ENCODE peak calls at places on chromosomes 3 and 15, in five cellular contexts. A is CD8-positive, alpha-beta memory T cell; I is SK-N-SH; M is HCT116; F is fibroblast of pulmonary artery. B is an unnamed sample.
A peak's percentile ranks its signal among the peaks of the same experiment; 100 is the strongest.

GRCh38 chr3:114178770-114179368 is at the start of gene DRD3:
- DNase-seq in A (no peak), I (no peak), M (no peak), F (peak; percentile 70), B (peak; percentile 31)

GRCh38 chr15:83515171-83515570 is 68.0 kb downstream of the SH3GL3 start:
- DNase-seq in A (no peak), I (no peak), M (no peak), F (no peak), B (no peak)

GRCh38 chr3:156497326-156497725 is 57.6 kb downstream of the SSR3 start:
- DNase-seq in A (no peak), I (no peak), M (no peak), F (no peak), B (peak; percentile 61)

GRCh38 chr3:32544894-32545293 is 25.8 kb downstream of the DYNC1LI1 start:
- DNase-seq in A (no peak), I (no peak), M (no peak), F (peak; percentile 21), B (peak; percentile 16)

GRCh38 chr15:37095197-37095992 is 5.0 kb downstream of the MEIS2 start:
- DNase-seq in A (no peak), I (peak; percentile 41), M (no peak), F (no peak), B (no peak)

GRCh38 chr3:72829701-72830100 is 18.5 kb downstream of the SHQ1 start:
- DNase-seq in A (no peak), I (no peak), M (no peak), F (no peak), B (peak; percentile 82)

GRCh38 chr3:73280751-73281150 is 219.3 kb downstream of the EBLN2 start:
- DNase-seq in A (no peak), I (no peak), M (no peak), F (no peak), B (no peak)

GRCh38 chr15:31387483-31388118 is 61.0 kb downstream of the KLF13 start:
- DNase-seq in A (peak; percentile 70), I (peak; percentile 86), M (no peak), F (peak; percentile 32), B (peak; percentile 65)

GRCh38 chr3:13139471-13140065 is 66.3 kb upstream of the IQSEC1 start:
- DNase-seq in A (no peak), I (no peak), M (no peak), F (no peak), B (no peak)

GRCh38 chr3:117540583-117540982 is 831.0 kb downstream of the TUSC7 start:
- DNase-seq in A (no peak), I (no peak), M (no peak), F (no peak), B (no peak)

GRCh38 chr15:35305031-35305555 is 220.0 kb upstream of the NANOGP8 start:
- DNase-seq in A (no peak), I (no peak), M (no peak), F (no peak), B (peak; percentile 17)

GRCh38 chr3:73804204-73804603 is 179.5 kb upstream of the PDZRN3 start:
- DNase-seq in A (no peak), I (no peak), M (no peak), F (no peak), B (no peak)

GRCh38 chr15:100638177-100638730 is 35.9 kb downstream of the ASB7 start:
- DNase-seq in A (no peak), I (no peak), M (no peak), F (no peak), B (no peak)

GRCh38 chr3:155745795-155746550 is 1.1 kb upstream of the PLCH1 start:
- DNase-seq in A (no peak), I (peak; percentile 58), M (peak; percentile 45), F (no peak), B (no peak)

GRCh38 chr3:84836961-84837360 is 121.8 kb upstream of the CADM2 start:
- DNase-seq in A (no peak), I (no peak), M (no peak), F (no peak), B (no peak)

GRCh38 chr3:194286747-194287146 is 64.4 kb downstream of the CPN2 start:
- DNase-seq in A (no peak), I (no peak), M (no peak), F (no peak), B (no peak)

GRCh38 chr15:45084163-45084562 is 29.8 kb downstream of the DUOX2 start:
- DNase-seq in A (no peak), I (no peak), M (no peak), F (no peak), B (no peak)

GRCh38 chr3:179181993-179182551 is 33.9 kb downstream of the PIK3CA start:
- DNase-seq in A (no peak), I (no peak), M (no peak), F (peak; percentile 21), B (no peak)

GRCh38 chr3:155418426-155418825 is 124.9 kb upstream of the STRIT1 start:
- DNase-seq in A (no peak), I (peak; percentile 68), M (no peak), F (peak; percentile 10), B (no peak)

GRCh38 chr3:45693941-45694521 is 4.8 kb downstream of the SACM1L start:
- DNase-seq in A (peak; percentile 72), I (peak; percentile 34), M (no peak), F (no peak), B (no peak)

GRCh38 chr3:190773948-190774347 is 88.5 kb downstream of the GMNC start:
- DNase-seq in A (no peak), I (no peak), M (no peak), F (no peak), B (no peak)

GRCh38 chr3:141389703-141390102 is 21.4 kb downstream of the ZBTB38 start:
- DNase-seq in A (no peak), I (no peak), M (no peak), F (peak; percentile 63), B (no peak)

GRCh38 chr3:10487988-10488633 is 17.3 kb downstream of the ATP2B2 start:
- DNase-seq in A (no peak), I (no peak), M (no peak), F (no peak), B (no peak)

GRCh38 chr3:116863842-116864626 is 154.5 kb downstream of the TUSC7 start:
- DNase-seq in A (no peak), I (peak; percentile 21), M (no peak), F (peak; percentile 65), B (peak; percentile 23)

GRCh38 chr3:55692958-55693558 is 206.0 kb upstream of the WNT5A start:
- DNase-seq in A (no peak), I (peak; percentile 29), M (no peak), F (peak; percentile 4), B (peak; percentile 47)

GRCh38 chr3:46977811-46978195 is 1.3 kb upstream of the CCDC12 start:
- DNase-seq in A (no peak), I (no peak), M (no peak), F (no peak), B (no peak)

GRCh38 chr15:74642328-74642723 is 26.7 kb downstream of the CLK3 start:
- DNase-seq in A (no peak), I (no peak), M (no peak), F (no peak), B (no peak)

GRCh38 chr3:52210550-52211046 is 12.6 kb downstream of the ALAS1 start:
- DNase-seq in A (no peak), I (no peak), M (no peak), F (peak; percentile 87), B (peak; percentile 43)

GRCh38 chr15:41494190-41494921 is 682 bp downstream of the ITPKA start:
- DNase-seq in A (peak; percentile 59), I (peak; percentile 78), M (no peak), F (no peak), B (no peak)

GRCh38 chr3:26484140-26484539 is 138.4 kb upstream of the LRRC3B start:
- DNase-seq in A (no peak), I (peak; percentile 17), M (no peak), F (no peak), B (no peak)

GRCh38 chr15:62647195-62647865 is 395.2 kb upstream of the TPM1 start:
- DNase-seq in A (no peak), I (no peak), M (peak; percentile 92), F (peak; percentile 47), B (peak; percentile 87)

GRCh38 chr15:61364871-61365270 is 135.8 kb upstream of the RORA start:
- DNase-seq in A (no peak), I (no peak), M (no peak), F (no peak), B (no peak)
- H3K4me3 ChIP-seq in A (no peak overlapping the region), I (no peak overlapping the region), M (no peak overlapping the region), F (no peak overlapping the region), B (no peak overlapping the region)

GRCh38 chr3:186930143-186930638 is at the start of gene ST6GAL1:
- DNase-seq in A (peak; percentile 74), I (peak; percentile 90), M (peak; percentile 29), F (peak; percentile 82), B (no peak)

GRCh38 chr3:186930639-186931486 is 537 bp downstream of the ST6GAL1 start:
- DNase-seq in A (peak; percentile 80), I (peak; percentile 73), M (peak; percentile 42), F (peak; percentile 66), B (peak; percentile 12)

GRCh38 chr3:186929186-186929585 is 1.1 kb upstream of the ST6GAL1 start:
- DNase-seq in A (no peak), I (no peak), M (no peak), F (no peak), B (no peak)

GRCh38 chr3:186931487-186932280 is 1.4 kb downstream of the ST6GAL1 start:
- DNase-seq in A (peak; percentile 85), I (peak; percentile 34), M (no peak), F (peak; percentile 14), B (no peak)

DNA sequence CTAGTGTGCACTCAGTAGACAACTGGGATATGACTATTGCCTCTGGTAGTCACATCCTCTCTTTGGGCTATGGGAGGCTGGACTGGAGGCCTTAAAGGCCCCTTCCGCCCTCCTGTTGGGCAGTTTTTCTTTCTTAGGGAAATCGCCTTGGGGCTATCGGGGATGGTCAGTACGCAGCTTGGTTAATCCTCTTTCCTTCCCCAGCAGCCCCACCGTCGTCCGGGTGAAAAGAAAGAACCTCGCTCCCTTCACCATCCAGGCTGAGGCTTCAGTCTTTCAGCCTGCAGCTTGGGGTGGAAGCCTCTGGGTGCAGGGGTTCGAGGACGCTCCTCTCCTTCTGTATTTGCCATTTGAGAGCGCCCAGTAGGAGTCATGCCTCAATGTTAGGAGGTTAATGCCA is 650 bp upstream of the ST6GAL1 start:
- DNase-seq in A (no peak), I (no peak), M (no peak), F (no peak), B (no peak)
- H3K4me3 ChIP-seq in A (peak overlapping the region; percentile 96), I (peak overlapping the region; percentile 90), M (peak overlapping the region; percentile 94), F (peak overlapping the region; percentile 85), B (no peak overlapping the region)

GRCh38 chr15:58865420-58865880 is 68.0 kb downstream of the SLTM start:
- DNase-seq in A (no peak), I (no peak), M (no peak), F (peak; percentile 23), B (no peak)
- H3K4me3 ChIP-seq in A (no peak overlapping the region), I (no peak overlapping the region), M (no peak overlapping the region), F (peak overlapping the region; percentile 35), B (peak overlapping the region; percentile 34)

DNA sequence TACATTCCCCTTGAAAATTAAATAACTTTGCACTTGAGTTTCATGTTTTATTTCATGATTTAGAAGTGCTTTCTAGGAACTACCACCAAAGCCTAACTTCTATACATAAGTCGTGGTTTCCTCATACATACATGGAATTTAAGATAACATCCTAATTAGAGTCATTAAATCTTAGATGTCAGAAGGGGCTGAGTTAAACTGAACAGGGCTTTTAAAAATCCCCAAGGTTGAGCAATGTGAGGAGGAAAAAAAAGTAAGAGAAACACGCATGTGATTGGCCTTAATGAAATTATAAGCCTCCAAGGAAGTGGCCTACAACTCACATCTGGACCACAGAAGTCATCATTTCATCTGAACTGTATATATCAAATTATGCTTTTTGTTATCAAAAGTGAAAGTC is 303.1 kb upstream of the SEMA6D start:
- DNase-seq in A (no peak), I (no peak), M (no peak), F (no peak), B (no peak)
- H3K4me3 ChIP-seq in A (no peak overlapping the region), I (no peak overlapping the region), M (no peak overlapping the region), F (no peak overlapping the region), B (no peak overlapping the region)

B was measured in AG10803.